ENCODE peak calls at places on chromosomes 4 and X, in seven cellular contexts. U, P, N, A, O, W and T are unnamed samples.

GRCh38 chr4:119010909-119011606 is 122.4 kb downstream of the SYNPO2 start:
- DNase-seq in P (no peak), U (no peak), O (no peak), N (peak), W (no peak), A (no peak), T (no peak)

GRCh38 chrX:45172890-45173289 is 27.8 kb downstream of the DIPK2B start:
- DNase-seq in N (no peak), W (no peak), U (peak), A (no peak), O (no peak), P (peak), T (no peak)

GRCh38 chrX:13923289-13923688 is 106.4 kb upstream of the GPM6B start:
- DNase-seq in O (no peak), A (no peak), N (no peak), U (no peak), W (no peak), P (no peak), T (no peak)

GRCh38 chr4:185998791-185999190 is 70.2 kb upstream of the TLR3 start:
- DNase-seq in O (no peak), W (no peak), P (no peak), A (no peak), N (no peak), U (no peak), T (no peak)

GRCh38 chrX:2371026-2371778 is 129.6 kb downstream of the DHRSX start:
- DNase-seq in A (no peak), W (no peak), N (peak), U (no peak), P (no peak), O (no peak), T (no peak)

GRCh38 chr4:40231464-40231863 is 34.6 kb downstream of the RHOH start:
- DNase-seq in N (no peak), W (no peak), A (no peak), U (no peak), P (no peak), O (no peak), T (no peak)

GRCh38 chrX:41452972-41453371 is 5.8 kb downstream of the NYX start:
- DNase-seq in W (no peak), U (peak), N (no peak), P (no peak), A (no peak), O (no peak), T (no peak)

GRCh38 chr4:145760961-145761929 is 81.3 kb downstream of the C4orf51 start:
- DNase-seq in N (no peak), A (no peak), O (no peak), W (no peak), U (no peak), P (no peak), T (no peak)

GRCh38 chrX:42028113-42028512 is 104.8 kb upstream of the CASK start:
- DNase-seq in N (no peak), W (no peak), U (no peak), O (no peak), P (no peak), A (no peak), T (peak)

GRCh38 chrX:1492421-1493012 is 39.8 kb upstream of the ASMTL start:
- DNase-seq in W (no peak), N (peak), O (no peak), U (no peak), A (no peak), P (no peak), T (no peak)

GRCh38 chr4:40178672-40179071 is 18.2 kb upstream of the RHOH start:
- DNase-seq in W (no peak), U (no peak), P (no peak), N (no peak), O (no peak), A (no peak), T (no peak)

GRCh38 chrX:107654778-107655761 is 26.8 kb downstream of the PRPS1 start:
- DNase-seq in O (peak), W (peak), A (peak), U (peak), P (no peak), N (peak), T (peak)

GRCh38 chr4:21652508-21653108 is 296.0 kb downstream of the KCNIP4 start:
- DNase-seq in W (no peak), A (no peak), N (no peak), P (no peak), O (no peak), U (no peak), T (no peak)

GRCh38 chr4:175705407-175705806 is 106.7 kb downstream of the GPM6A start:
- DNase-seq in O (no peak), A (no peak), P (no peak), W (no peak), U (no peak), N (no peak), T (no peak)

GRCh38 chr4:81454498-81454897 is 17.2 kb downstream of the RASGEF1B start:
- DNase-seq in P (no peak), A (peak), O (no peak), N (no peak), W (no peak), U (peak), T (peak)

GRCh38 chrX:55072286-55072685 is 2.5 kb upstream of the PAGE2B start:
- DNase-seq in U (no peak), A (no peak), P (no peak), O (no peak), N (no peak), W (no peak), T (no peak)

GRCh38 chrX:7689791-7690412 is 153.1 kb upstream of the VCX start:
- DNase-seq in N (no peak), W (no peak), U (no peak), P (no peak), A (no peak), O (no peak), T (no peak)

GRCh38 chr4:85147481-85148076 is 181.1 kb upstream of the WDFY3 start:
- DNase-seq in A (peak), U (peak), N (no peak), O (peak), W (peak), P (peak), T (peak)

GRCh38 chrX:344371-344901 is 25.8 kb upstream of the GTPBP6 start:
- DNase-seq in N (peak), A (no peak), W (no peak), O (no peak), U (no peak), P (no peak), T (no peak)

GRCh38 chrX:72498782-72499181 is 73.9 kb downstream of the HDAC8 start:
- DNase-seq in U (no peak), P (no peak), W (no peak), O (no peak), N (no peak), A (no peak), T (no peak)

GRCh38 chr4:124727331-124727730 is 14.8 kb upstream of the ANKRD50 start:
- DNase-seq in N (no peak), A (no peak), P (no peak), U (peak), O (no peak), W (no peak), T (no peak)

DNA sequence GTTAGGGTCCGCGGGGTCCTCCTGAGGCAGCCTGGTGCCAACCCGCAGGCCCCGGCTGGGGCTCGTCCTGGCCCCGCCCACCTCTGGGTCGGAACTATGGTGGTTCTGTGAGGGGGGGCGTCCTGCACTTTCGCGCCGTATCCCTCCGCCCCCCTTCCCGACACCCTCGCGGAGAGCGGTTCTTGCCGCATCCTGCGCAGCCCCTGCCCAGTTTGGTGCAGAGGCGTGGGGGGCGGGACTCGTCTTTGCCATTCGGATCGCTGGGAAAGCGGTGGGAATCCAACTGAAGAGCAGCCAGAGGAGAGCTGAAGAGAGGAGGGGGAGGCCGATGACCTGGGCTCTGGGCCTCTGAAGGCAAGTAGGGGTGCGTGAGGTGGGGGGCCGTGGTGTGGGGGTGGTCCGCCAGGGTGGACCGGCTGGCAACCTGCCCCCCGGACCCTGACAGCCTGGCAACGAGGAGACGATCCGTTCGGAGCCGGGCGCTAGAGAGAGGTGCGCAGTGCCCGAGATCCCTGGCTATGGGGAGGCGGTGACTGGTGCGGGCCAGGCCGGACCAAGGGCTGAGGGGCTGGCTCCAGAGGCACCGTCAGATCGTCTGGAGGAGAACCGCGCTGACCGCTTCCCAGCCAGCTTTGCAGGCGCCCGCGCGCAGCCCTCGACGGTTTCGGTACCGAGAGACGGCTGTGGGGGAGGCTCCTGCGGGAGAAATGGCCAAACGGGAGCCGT is at the start of gene GPRASP1:
- DNase-seq in P (no peak), N (peak), O (peak), U (peak), W (peak), A (peak), T (peak)
- TF ChIP-seq POLR2A in P (no peak), N (no peak), O (peak), U (no peak), W (peak), A (peak), T (no peak)

GRCh38 chr4:2515835-2516550 is 20.5 kb upstream of the FAM193A start:
- DNase-seq in A (no peak), O (peak), U (no peak), N (no peak), W (peak), P (no peak), T (no peak)
- TF ChIP-seq POLR2A in A (no peak), O (no peak), U (no peak), N (no peak), W (no peak), P (no peak), T (no peak)

GRCh38 chr4:109729563-109730293 is at the start of gene PLA2G12A:
- DNase-seq in A (peak), U (peak), N (peak), W (peak), P (peak), O (peak), T (peak)
- TF ChIP-seq POLR2A in A (peak), U (no peak), N (no peak), W (peak), P (peak), O (peak), T (peak)

GRCh38 chr4:885353-885752 is 46.8 kb downstream of the GAK start:
- DNase-seq in W (no peak), A (no peak), P (no peak), U (no peak), O (no peak), N (no peak), T (no peak)
- TF ChIP-seq POLR2A in W (no peak), A (no peak), P (no peak), U (no peak), O (no peak), N (no peak), T (no peak)

GRCh38 chrX:150568320-150569154 is at the start of gene MTM1:
- DNase-seq in U (peak), N (peak), W (peak), O (peak), A (peak), P (peak), T (peak)

GRCh38 chrX:150569155-150569477 is 695 bp downstream of the MTM1 start:
- DNase-seq in N (no peak), W (no peak), O (no peak), A (peak), U (peak), P (no peak), T (peak)

GRCh38 chrX:150572206-150572605 is 3.8 kb downstream of the MTM1 start:
- DNase-seq in O (no peak), A (no peak), N (no peak), U (no peak), W (no peak), P (no peak), T (no peak)

GRCh38 chrX:150567645-150568319 is 639 bp upstream of the MTM1 start:
- DNase-seq in O (no peak), W (no peak), U (no peak), A (no peak), N (no peak), P (peak), T (no peak)

DNA sequence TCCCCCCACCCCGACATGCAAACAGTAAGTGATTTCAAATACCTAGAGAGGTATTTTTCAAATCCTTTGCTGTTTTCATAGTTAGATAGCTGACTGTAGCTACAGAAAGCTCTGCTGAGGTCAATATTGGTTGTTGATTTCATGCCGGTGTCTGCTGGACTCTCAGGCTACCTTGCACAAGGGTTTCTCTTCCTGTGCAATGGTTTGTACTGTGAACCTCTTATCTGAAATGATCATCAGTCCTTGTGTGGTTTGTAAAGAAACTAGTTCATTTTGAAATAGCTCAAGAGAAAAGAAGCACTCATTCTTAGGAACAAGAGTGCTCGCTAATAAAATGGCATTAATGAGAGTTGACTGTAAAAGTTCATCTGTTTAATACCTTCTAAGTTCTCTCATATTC is 2.1 kb downstream of the MTM1 start:
- DNase-seq in P (no peak), N (no peak), W (no peak), U (no peak), O (no peak), A (no peak), T (peak)
- TF ChIP-seq POLR2A in P (no peak), N (no peak), W (no peak), U (no peak), O (no peak), A (peak), T (no peak)

DNA sequence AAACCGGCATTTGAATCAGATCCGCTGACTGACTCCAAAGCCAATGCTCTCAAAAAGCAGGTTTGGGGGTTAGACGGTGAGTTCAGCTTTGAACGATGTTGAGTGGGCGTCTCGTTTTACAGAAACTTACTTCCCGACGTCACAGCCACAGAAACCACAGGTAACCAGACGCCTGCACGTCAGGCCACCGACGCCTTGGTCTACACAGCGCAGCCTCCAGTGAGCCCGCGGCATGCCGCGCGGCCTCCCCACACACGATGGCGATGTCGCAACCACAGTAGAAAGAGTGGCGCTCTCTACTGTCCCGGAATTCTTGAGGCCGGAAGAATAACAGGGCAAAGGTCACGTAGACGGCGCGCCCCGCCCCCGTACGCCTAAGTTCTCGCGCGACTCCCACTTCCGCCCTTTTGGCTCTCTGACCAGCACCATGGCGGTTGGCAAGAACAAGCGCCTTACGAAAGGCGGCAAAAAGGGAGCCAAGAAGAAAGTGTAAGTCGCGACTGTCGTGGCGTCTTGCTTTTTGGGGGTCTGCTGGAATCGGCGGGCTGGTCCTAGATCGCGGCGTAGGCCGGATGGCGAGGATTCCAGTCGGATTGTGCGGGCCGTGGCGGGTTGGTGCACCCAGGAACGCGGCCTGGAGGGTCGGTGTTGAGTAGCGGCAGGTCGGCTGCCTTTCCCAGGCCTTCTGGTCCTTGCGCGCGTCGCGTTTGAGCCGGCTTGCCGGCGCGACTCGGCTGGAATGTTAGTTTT is at the start of gene RPS3A:
- DNase-seq in W (peak), N (peak), A (peak), P (peak), O (peak), U (peak), T (peak)
- TF ChIP-seq POLR2A in W (peak), N (no peak), A (peak), P (peak), O (peak), U (peak), T (peak)

GRCh38 chrX:22126311-22126710 is 94.2 kb downstream of the PHEX start:
- DNase-seq in O (no peak), N (no peak), P (no peak), A (no peak), W (no peak), U (peak), T (no peak)
- TF ChIP-seq POLR2A in O (no peak), N (no peak), P (no peak), A (no peak), W (no peak), U (no peak), T (no peak)

GRCh38 chr4:163540977-163541376 is 46.5 kb downstream of the TMA16 start:
- DNase-seq in U (peak), W (no peak), A (no peak), P (no peak), O (no peak), N (no peak), T (no peak)
- TF ChIP-seq POLR2A in U (no peak), W (no peak), A (no peak), P (no peak), O (no peak), N (no peak), T (no peak)

GRCh38 chrX:100642296-100642695 is 1.7 kb upstream of the SRPX2 start:
- DNase-seq in U (no peak), O (no peak), N (no peak), A (no peak), P (no peak), W (no peak), T (no peak)

GRCh38 chrX:100635989-100636320 is 651 bp downstream of the TSPAN6 start:
- DNase-seq in P (no peak), O (no peak), W (no peak), A (no peak), U (no peak), N (no peak), T (no peak)

GRCh38 chrX:100635040-100635439 is 1.6 kb downstream of the TSPAN6 start:
- DNase-seq in U (no peak), A (no peak), O (no peak), N (no peak), P (no peak), W (no peak), T (no peak)

GRCh38 chrX:100636321-100636991 is at the start of gene TSPAN6:
- DNase-seq in U (peak), O (peak), W (peak), P (peak), N (peak), A (peak), T (peak)
- TF ChIP-seq POLR2A in U (peak), O (no peak), W (no peak), P (peak), N (no peak), A (peak), T (no peak)